ENCODE peak calls at places on chromosome 10, in six cellular contexts. L is neuronal stem cell, C is left ventricle myocardium inferior, I is OCI-LY7, J is colonic mucosa, X is heart left ventricle. U is an unnamed sample. For H3K36me3, the result is how much of the 10 kb centered on the place peaks cover.

GRCh38 chr10:3412646-3413045 is 240.1 kb upstream of the PITRM1 start:
- DNase-seq in J (no peak), L (no peak), I (no peak), X (no peak), C (no peak), U (no peak)

GRCh38 chr10:89591796-89592271 is 53.2 kb downstream of the PANK1 start:
- DNase-seq in X (peak), I (no peak), J (no peak), C (no peak), L (no peak), U (no peak)

GRCh38 chr10:24448351-24449009 is 239.5 kb downstream of the KIAA1217 start:
- DNase-seq in I (no peak), C (no peak), L (no peak), J (no peak), X (no peak), U (no peak)

GRCh38 chr10:29266641-29267040 is 22.2 kb upstream of the LYZL1 start:
- DNase-seq in X (no peak), J (no peak), L (peak), C (no peak), I (no peak), U (no peak)

GRCh38 chr10:81179805-81180452 is 642.2 kb downstream of the SH2D4B start:
- DNase-seq in X (no peak), J (peak), L (peak), C (no peak), I (peak), U (no peak)

GRCh38 chr10:111211756-111212155 is 134.9 kb downstream of the ADRA2A start:
- DNase-seq in J (no peak), I (no peak), X (no peak), L (no peak), C (no peak), U (no peak)

GRCh38 chr10:106609867-106610266 is 554.6 kb downstream of the SORCS1 start:
- DNase-seq in X (no peak), J (no peak), C (no peak), L (no peak), I (no peak), U (no peak)

GRCh38 chr10:32084484-32084883 is 28.3 kb upstream of the KIF5B start:
- DNase-seq in X (no peak), L (no peak), J (no peak), I (no peak), C (no peak), U (no peak)

GRCh38 chr10:116615199-116615776 is 5.5 kb upstream of the PNLIPRP2 start:
- DNase-seq in X (no peak), C (no peak), I (no peak), J (no peak), L (no peak), U (peak)

GRCh38 chr10:24428410-24428782 is 219.5 kb downstream of the KIAA1217 start:
- DNase-seq in J (no peak), C (no peak), X (no peak), L (no peak), I (no peak), U (no peak)

GRCh38 chr10:117946525-117947070 is 100.1 kb downstream of the RAB11FIP2 start:
- DNase-seq in L (no peak), X (no peak), J (no peak), I (no peak), C (no peak), U (no peak)

GRCh38 chr10:131056781-131057180 is 254.7 kb downstream of the TCERG1L start:
- DNase-seq in L (no peak), J (no peak), I (no peak), X (no peak), C (no peak), U (no peak)

GRCh38 chr10:103564799-103565365 is 71.4 kb downstream of the NEURL1 start:
- DNase-seq in J (peak), C (no peak), L (no peak), I (peak), X (no peak), U (no peak)

GRCh38 chr10:74683621-74684114 is 142.7 kb upstream of the KAT6B start:
- DNase-seq in C (no peak), L (no peak), I (no peak), J (no peak), X (no peak), U (no peak)

GRCh38 chr10:14543904-14544210 is 213.1 kb upstream of the FRMD4A start:
- DNase-seq in X (no peak), J (no peak), C (no peak), L (no peak), I (no peak), U (no peak)

GRCh38 chr10:62443866-62444265 is 69.7 kb downstream of the ZNF365 start:
- DNase-seq in L (no peak), J (no peak), C (no peak), I (no peak), X (no peak), U (no peak)

GRCh38 chr10:133281628-133282372 is 5.1 kb upstream of the ADAM8 start:
- DNase-seq in I (no peak), X (no peak), C (no peak), J (no peak), L (no peak), U (no peak)

GRCh38 chr10:121303273-121303890 is 294.9 kb downstream of the FGFR2 start:
- DNase-seq in J (no peak), X (no peak), I (no peak), L (no peak), C (no peak), U (no peak)

DNA sequence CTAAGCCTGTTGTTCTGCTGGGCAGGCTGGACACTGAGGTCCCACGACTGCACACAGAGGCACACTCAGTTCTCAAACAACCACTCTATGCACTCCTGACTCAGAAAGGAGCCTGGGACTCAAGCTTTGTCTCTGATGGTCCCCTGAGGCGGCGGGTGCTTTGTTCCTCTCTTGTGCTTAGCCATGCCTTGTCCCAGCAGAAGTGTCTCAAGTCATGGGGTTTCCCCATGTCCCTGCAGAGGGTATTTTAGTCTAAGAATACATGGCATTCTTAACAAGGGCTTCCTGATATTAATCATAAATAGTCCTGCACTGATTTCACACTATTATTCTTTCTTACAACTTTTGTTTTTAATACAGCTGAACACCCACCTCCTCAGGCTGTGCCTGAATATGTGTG is 72.5 kb downstream of the CXCL12 start:
- DNase-seq in C (no peak), I (no peak), L (no peak), X (no peak), J (no peak), U (no peak)
- H3K36me3 ChIP-seq in C (under half), I (under half), L (under half), X (under half), J (under half), U (under half)

DNA sequence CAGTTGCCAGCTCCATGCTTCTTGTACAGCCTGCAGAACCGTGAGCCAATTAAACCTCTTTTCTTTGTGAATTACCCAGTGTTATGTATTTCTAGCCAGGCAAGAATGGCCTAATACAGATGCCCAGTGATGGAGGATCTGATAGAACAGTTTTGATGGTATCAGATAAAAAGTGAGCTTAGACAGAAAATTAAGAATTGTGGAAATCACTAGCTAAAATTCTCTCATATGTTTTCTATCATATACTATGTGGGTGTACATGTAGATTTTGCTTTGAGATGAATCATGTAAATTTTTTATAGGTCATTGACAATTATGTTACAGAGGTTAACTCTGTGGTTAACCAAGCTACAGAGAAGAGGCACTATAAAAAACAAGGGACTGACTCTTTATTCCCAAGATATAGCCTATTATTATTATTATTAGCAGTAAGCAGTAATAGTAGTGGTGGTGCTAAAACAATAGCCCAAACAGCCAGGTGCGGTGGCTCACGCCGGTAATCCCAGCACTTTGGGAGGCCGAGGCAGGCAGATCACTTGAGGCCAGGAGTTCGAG is 156.5 kb downstream of the ITGA8 start:
- DNase-seq in X (no peak), I (no peak), L (no peak), C (no peak), J (no peak), U (no peak)
- H3K36me3 ChIP-seq in X (under half), I (under half), L (under half), C (under half), J (under half), U (under half)

GRCh38 chr10:119425881-119426170 is 116.7 kb downstream of the RGS10 start:
- DNase-seq in X (no peak), C (no peak), J (no peak), I (no peak), L (no peak), U (no peak)

GRCh38 chr10:119425102-119425880 is 117.2 kb downstream of the RGS10 start:
- DNase-seq in X (no peak), L (no peak), C (no peak), I (peak), J (no peak), U (no peak)

GRCh38 chr10:119426699-119427098 is 115.8 kb downstream of the RGS10 start:
- DNase-seq in J (no peak), X (no peak), C (no peak), I (no peak), L (no peak), U (no peak)

GRCh38 chr10:119428789-119429188 is 113.7 kb downstream of the RGS10 start:
- DNase-seq in C (no peak), X (no peak), J (no peak), I (no peak), L (no peak), U (no peak)

DNA sequence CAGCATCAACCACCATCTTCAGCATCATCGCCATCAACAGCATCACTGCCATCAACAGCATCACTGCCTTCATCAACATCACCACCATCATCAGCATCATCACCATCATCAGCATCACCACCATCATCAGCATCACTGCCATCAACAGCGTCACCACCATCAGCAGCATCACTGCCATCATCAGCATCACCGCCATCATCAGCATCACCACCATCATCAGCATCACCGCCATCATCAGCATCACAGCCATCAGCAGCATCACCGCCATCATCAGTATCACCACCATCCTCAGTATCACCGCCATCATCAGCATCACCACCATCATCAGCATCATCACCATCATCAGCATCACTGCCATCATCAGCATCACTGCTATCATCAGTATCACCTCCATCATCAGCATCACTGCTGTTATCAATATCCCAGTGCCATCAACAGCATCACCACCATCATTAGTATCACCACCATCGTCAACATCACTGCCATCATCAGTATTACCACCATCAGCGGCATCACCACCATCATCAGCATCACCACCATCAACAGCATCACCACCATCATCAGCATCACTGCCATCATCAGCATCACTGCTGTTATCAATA is 115.2 kb downstream of the RGS10 start:
- DNase-seq in I (no peak), L (no peak), C (no peak), X (no peak), J (no peak), U (no peak)
- H3K36me3 ChIP-seq in I (under half), L (under half), C (half or more), X (half or more), J (under half), U (under half)

GRCh38 chr10:46227571-46228075 is 59.2 kb upstream of the ANTXRL start:
- DNase-seq in J (peak), L (no peak), I (no peak), X (no peak), C (no peak), U (no peak)
- H3K36me3 ChIP-seq in J (under half), L (under half), I (half or more), X (under half), C (under half), U (under half)

GRCh38 chr10:87064651-87065050 is 30.0 kb downstream of the GLUD1 start:
- DNase-seq in X (no peak), L (no peak), C (no peak), I (no peak), J (no peak), U (no peak)
- H3K36me3 ChIP-seq in X (half or more), L (half or more), C (half or more), I (half or more), J (under half), U (under half)

DNA sequence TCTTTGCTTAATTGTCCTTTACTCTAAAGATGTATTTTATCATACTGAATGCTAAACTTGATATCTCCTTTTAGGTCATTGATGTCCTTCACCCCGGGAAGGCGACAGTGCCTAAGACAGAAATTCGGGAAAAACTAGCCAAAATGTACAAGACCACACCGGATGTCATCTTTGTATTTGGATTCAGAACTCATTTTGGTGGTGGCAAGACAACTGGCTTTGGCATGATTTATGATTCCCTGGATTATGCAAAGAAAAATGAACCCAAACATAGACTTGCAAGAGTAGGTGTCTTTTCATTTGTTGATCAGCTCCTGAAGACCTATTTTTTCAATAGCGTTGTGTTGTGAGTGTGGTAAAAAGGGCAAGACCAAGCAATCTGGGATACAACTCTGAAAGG is 1.8 kb downstream of the RPS24 start:
- DNase-seq in C (no peak), L (no peak), J (no peak), I (no peak), X (no peak), U (no peak)
- H3K36me3 ChIP-seq in C (half or more), L (half or more), J (under half), I (half or more), X (half or more), U (under half)

GRCh38 chr10:97456034-97456685 is 10.2 kb downstream of the ZDHHC16 start:
- DNase-seq in X (no peak), C (no peak), I (no peak), J (no peak), L (no peak), U (no peak)

GRCh38 chr10:97454330-97455036 is 8.5 kb downstream of the ZDHHC16 start:
- DNase-seq in J (no peak), I (no peak), X (no peak), L (no peak), C (no peak), U (peak)

GRCh38 chr10:97459111-97459510 is 13.1 kb downstream of the ZDHHC16 start:
- DNase-seq in C (no peak), L (no peak), I (no peak), J (no peak), X (no peak), U (no peak)

GRCh38 chr10:97459933-97460332 is 14.0 kb downstream of the ZDHHC16 start:
- DNase-seq in J (no peak), X (no peak), L (no peak), I (no peak), C (no peak), U (no peak)

DNA sequence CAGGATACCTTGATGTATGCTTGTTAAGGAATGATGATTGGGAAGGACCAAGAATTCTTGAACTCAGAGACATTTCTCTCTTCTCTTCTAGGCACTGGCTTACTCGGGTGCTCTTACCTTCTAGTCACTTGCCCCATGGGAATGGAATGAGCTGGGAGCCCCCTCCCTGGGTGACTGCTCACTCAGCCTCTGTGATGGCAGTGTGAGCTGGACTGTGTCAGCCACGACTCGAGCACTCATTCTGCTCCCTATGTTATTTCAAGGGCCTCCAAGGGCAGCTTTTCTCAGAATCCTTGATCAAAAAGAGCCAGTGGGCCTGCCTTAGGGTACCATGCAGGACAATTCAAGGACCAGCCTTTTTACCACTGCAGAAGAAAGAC is 10.7 kb downstream of the ZDHHC16 start:
- DNase-seq in C (no peak), J (no peak), X (no peak), L (no peak), I (no peak), U (no peak)
- H3K36me3 ChIP-seq in C (half or more), J (under half), X (half or more), L (half or more), I (half or more), U (under half)

DNA sequence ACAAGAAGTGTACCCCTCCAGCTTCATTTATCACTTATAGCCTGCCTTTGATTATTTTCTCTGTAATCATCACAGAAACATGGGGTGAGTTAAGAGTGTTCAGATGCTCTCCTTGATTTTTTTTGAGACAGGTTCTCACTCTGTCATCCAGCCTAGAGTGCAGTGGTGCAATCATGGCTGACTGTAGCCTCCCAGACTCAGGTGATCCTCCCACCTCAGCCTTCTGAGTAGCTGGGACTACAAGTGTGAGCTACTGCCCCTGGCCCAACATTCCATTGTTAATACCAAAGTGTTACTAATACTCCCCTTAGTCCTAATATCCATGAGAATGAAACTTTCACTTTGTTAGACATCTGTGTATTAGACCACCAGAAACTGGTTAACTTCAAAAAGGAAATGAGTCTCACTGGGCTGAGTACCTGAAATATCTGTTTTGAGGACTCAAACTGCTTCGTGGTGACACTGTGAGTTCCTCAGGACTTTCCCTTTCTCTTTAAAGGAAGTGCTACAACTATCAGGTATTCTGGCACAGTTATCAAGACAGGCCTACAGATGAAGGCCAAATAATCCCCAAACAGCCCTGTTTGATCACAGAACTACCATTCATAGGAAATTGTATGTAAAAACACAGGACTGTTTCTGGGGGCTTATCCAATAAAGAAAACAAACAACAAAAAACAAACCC is 20.5 kb upstream of the CFAP70 start:
- DNase-seq in X (no peak), I (no peak), J (no peak), L (no peak), C (no peak), U (no peak)
- H3K36me3 ChIP-seq in X (half or more), I (half or more), J (under half), L (half or more), C (half or more), U (under half)

GRCh38 chr10:70874061-70874460 is 14.3 kb downstream of the PCBD1 start:
- DNase-seq in X (no peak), J (no peak), C (no peak), I (no peak), L (no peak), U (no peak)

GRCh38 chr10:70880077-70880534 is 8.3 kb downstream of the PCBD1 start:
- DNase-seq in X (peak), J (peak), L (peak), C (peak), I (peak), U (peak)

DNA sequence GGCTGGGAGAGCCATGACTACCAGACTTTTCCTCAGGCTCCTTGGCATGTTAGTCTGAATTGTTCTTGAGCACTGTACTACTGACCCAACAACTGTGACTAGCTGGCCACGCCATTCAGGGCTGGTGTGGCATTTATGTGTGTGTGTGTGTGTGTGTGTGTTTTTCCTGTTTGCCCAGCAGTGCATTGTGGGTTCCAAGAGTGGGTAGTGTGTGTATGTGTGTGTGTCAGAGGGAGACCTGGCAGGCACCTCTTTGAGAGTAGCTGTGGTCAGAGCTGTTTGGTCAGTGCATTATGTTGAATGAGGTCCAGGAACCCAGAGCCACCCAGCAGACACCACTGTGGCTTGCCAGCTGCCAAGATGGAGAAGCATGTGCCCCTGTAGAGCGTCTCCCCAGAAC is 9.1 kb downstream of the PCBD1 start:
- DNase-seq in J (no peak), L (no peak), C (no peak), X (no peak), I (no peak), U (no peak)
- H3K36me3 ChIP-seq in J (under half), L (half or more), C (half or more), X (half or more), I (under half), U (under half)